ENCODE peak calls at places on chromosomes 13 and 19, in nine cellular contexts. One of them, this sample, is unnamed. For H3K4me1, the result is how much of the 10 kb centered on the place peaks cover.

GRCh38 chr13:91141619-91142061 is 205.8 kb upstream of the MIR17HG start:
- DNase-seq in heart left ventricle: no peak
- DNase-seq in mesendoderm: no peak
- DNase-seq in small intestine: no peak
- DNase-seq in H9: no peak
- DNase-seq in ascending aorta: no peak
- DNase-seq in trophoblast cell: no peak
- DNase-seq in right cardiac atrium: no peak
- DNase-seq in psoas muscle: no peak
- DNase-seq in this sample: no peak

GRCh38 chr13:20717581-20718542 is 14.4 kb downstream of the IL17D start:
- DNase-seq in heart left ventricle: no peak
- DNase-seq in mesendoderm: no peak
- DNase-seq in small intestine: no peak
- DNase-seq in H9: no peak
- DNase-seq in ascending aorta: no peak
- DNase-seq in trophoblast cell: no peak
- DNase-seq in right cardiac atrium: no peak
- DNase-seq in psoas muscle: peak
- DNase-seq in this sample: no peak

GRCh38 chr13:48231080-48231479 is 1.9 kb upstream of the ITM2B start:
- DNase-seq in heart left ventricle: no peak
- DNase-seq in mesendoderm: no peak
- DNase-seq in small intestine: peak
- DNase-seq in H9: no peak
- DNase-seq in ascending aorta: no peak
- DNase-seq in trophoblast cell: no peak
- DNase-seq in right cardiac atrium: no peak
- DNase-seq in psoas muscle: no peak
- DNase-seq in this sample: no peak

GRCh38 chr13:47549219-47549752 is 451.8 kb downstream of the SUCLA2 start:
- DNase-seq in heart left ventricle: no peak
- DNase-seq in mesendoderm: peak
- DNase-seq in small intestine: no peak
- DNase-seq in H9: no peak
- DNase-seq in ascending aorta: no peak
- DNase-seq in trophoblast cell: no peak
- DNase-seq in right cardiac atrium: no peak
- DNase-seq in psoas muscle: no peak
- DNase-seq in this sample: peak

GRCh38 chr13:25286308-25286968 is 850 bp downstream of the MTMR6 start:
- DNase-seq in heart left ventricle: no peak
- DNase-seq in mesendoderm: peak
- DNase-seq in small intestine: peak
- DNase-seq in H9: no peak
- DNase-seq in ascending aorta: no peak
- DNase-seq in trophoblast cell: peak
- DNase-seq in right cardiac atrium: no peak
- DNase-seq in psoas muscle: no peak
- DNase-seq in this sample: peak

GRCh38 chr19:47102561-47103135 is 10.9 kb downstream of the ZC3H4 start:
- DNase-seq in heart left ventricle: no peak
- DNase-seq in mesendoderm: no peak
- DNase-seq in small intestine: no peak
- DNase-seq in H9: no peak
- DNase-seq in ascending aorta: no peak
- DNase-seq in trophoblast cell: no peak
- DNase-seq in right cardiac atrium: no peak
- DNase-seq in psoas muscle: no peak
- DNase-seq in this sample: no peak

GRCh38 chr19:1847684-1848398 is 442 bp downstream of the REXO1 start:
- DNase-seq in heart left ventricle: peak
- DNase-seq in mesendoderm: peak
- DNase-seq in small intestine: peak
- DNase-seq in H9: no peak
- DNase-seq in ascending aorta: no peak
- DNase-seq in trophoblast cell: no peak
- DNase-seq in right cardiac atrium: peak
- DNase-seq in psoas muscle: peak
- DNase-seq in this sample: peak

GRCh38 chr13:111909501-111909900 is 157.4 kb upstream of the SOX1 start:
- DNase-seq in heart left ventricle: peak
- DNase-seq in mesendoderm: no peak
- DNase-seq in small intestine: no peak
- DNase-seq in H9: peak
- DNase-seq in ascending aorta: peak
- DNase-seq in trophoblast cell: no peak
- DNase-seq in right cardiac atrium: no peak
- DNase-seq in psoas muscle: no peak
- DNase-seq in this sample: no peak

GRCh38 chr13:76758738-76759137 is 127.5 kb downstream of the KCTD12 start:
- DNase-seq in heart left ventricle: no peak
- DNase-seq in mesendoderm: no peak
- DNase-seq in small intestine: no peak
- DNase-seq in H9: no peak
- DNase-seq in ascending aorta: no peak
- DNase-seq in trophoblast cell: no peak
- DNase-seq in right cardiac atrium: no peak
- DNase-seq in psoas muscle: no peak
- DNase-seq in this sample: no peak

GRCh38 chr19:32336259-32337111 is 8.9 kb upstream of the ZNF507 start:
- DNase-seq in heart left ventricle: no peak
- DNase-seq in mesendoderm: no peak
- DNase-seq in small intestine: no peak
- DNase-seq in H9: no peak
- DNase-seq in ascending aorta: no peak
- DNase-seq in trophoblast cell: no peak
- DNase-seq in right cardiac atrium: peak
- DNase-seq in psoas muscle: no peak
- DNase-seq in this sample: no peak

GRCh38 chr19:1261512-1261862 is 7.6 kb upstream of the CIRBP start:
- DNase-seq in heart left ventricle: peak
- DNase-seq in mesendoderm: peak
- DNase-seq in small intestine: no peak
- DNase-seq in H9: no peak
- DNase-seq in ascending aorta: no peak
- DNase-seq in trophoblast cell: no peak
- DNase-seq in right cardiac atrium: peak
- DNase-seq in psoas muscle: no peak
- DNase-seq in this sample: peak

GRCh38 chr13:66673401-66673800 is 556.7 kb downstream of the PCDH9 start:
- DNase-seq in heart left ventricle: no peak
- DNase-seq in mesendoderm: no peak
- DNase-seq in small intestine: no peak
- DNase-seq in H9: no peak
- DNase-seq in ascending aorta: no peak
- DNase-seq in trophoblast cell: no peak
- DNase-seq in right cardiac atrium: no peak
- DNase-seq in psoas muscle: no peak
- DNase-seq in this sample: no peak

DNA sequence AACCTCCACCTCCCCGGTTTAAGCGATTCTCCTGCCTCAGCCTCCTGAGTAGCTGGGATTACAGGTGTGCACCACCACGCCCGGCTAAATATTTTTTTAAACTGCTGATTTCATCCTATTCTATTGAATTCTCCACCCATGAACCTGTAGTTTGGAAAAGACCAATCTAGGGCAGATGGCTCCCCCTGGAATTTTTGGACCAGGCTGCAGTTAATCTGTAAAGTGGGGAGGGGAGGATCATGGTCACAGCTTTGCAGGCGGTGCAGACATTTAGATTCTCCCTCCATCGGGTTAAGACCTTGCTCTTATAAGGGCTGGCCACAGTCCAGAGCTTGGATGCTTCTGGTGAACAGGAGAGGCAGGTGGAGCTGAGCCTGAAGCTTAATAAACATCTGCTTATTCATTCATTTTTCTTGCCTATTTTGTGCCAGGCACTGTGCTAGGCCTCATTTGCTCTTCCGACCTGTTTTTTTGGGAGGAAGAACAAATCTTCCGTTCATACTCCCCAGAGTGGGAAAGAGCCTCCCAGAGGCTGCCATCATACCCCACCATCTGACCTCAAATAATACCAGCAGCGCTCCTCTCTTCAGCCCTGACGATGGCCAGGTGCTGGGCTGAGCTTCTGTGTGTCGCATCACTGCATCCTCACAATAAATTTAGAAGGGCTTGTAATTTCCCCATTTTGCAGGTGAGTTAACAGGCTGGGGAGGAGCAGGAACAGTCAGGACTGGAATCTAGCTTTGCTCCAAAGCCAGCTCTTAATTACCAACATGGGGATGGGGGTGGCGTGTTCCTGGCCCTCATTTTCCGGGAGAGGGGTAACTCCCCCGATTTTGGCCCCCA is 902 bp upstream of the CCDC106 start:
- DNase-seq in heart left ventricle: no peak
- DNase-seq in mesendoderm: no peak
- DNase-seq in small intestine: no peak
- DNase-seq in H9: no peak
- DNase-seq in ascending aorta: no peak
- DNase-seq in trophoblast cell: no peak
- DNase-seq in right cardiac atrium: no peak
- DNase-seq in psoas muscle: no peak
- DNase-seq in this sample: no peak
- H3K4me1 ChIP-seq in heart left ventricle: under half
- H3K4me1 ChIP-seq in mesendoderm: under half
- H3K4me1 ChIP-seq in small intestine: under half
- H3K4me1 ChIP-seq in H9: under half
- H3K4me1 ChIP-seq in ascending aorta: under half
- H3K4me1 ChIP-seq in trophoblast cell: under half
- H3K4me1 ChIP-seq in right cardiac atrium: under half
- H3K4me1 ChIP-seq in psoas muscle: under half
- H3K4me1 ChIP-seq in this sample: under half

GRCh38 chr19:49641688-49642487 is at the start of gene SCAF1:
- DNase-seq in heart left ventricle: peak
- DNase-seq in mesendoderm: peak
- DNase-seq in small intestine: peak
- DNase-seq in H9: peak
- DNase-seq in ascending aorta: peak
- DNase-seq in trophoblast cell: peak
- DNase-seq in right cardiac atrium: peak
- DNase-seq in psoas muscle: peak
- DNase-seq in this sample: peak
- H3K4me1 ChIP-seq in heart left ventricle: half or more
- H3K4me1 ChIP-seq in mesendoderm: under half
- H3K4me1 ChIP-seq in small intestine: under half
- H3K4me1 ChIP-seq in H9: under half
- H3K4me1 ChIP-seq in ascending aorta: under half
- H3K4me1 ChIP-seq in trophoblast cell: under half
- H3K4me1 ChIP-seq in right cardiac atrium: under half
- H3K4me1 ChIP-seq in psoas muscle: under half
- H3K4me1 ChIP-seq in this sample: under half

DNA sequence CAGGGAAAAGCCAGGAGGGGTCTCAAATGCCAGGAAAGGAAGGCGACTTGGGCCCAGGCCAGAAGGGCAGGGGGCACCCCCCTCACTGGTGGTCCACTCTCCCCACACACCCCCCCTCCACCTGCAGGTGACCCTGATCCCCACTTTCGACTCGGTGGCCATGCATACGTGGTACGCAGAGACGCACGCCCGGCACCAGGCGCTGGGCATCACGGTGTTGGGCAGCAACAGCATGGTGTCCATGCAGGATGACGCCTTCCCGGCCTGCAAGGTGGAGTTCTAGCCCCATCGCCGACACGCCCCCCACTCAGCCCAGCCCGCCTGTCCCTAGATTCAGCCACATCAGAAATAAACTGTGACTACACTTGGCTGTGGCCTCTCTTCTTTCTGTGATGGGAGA is 14.9 kb downstream of the MAP1S start:
- DNase-seq in heart left ventricle: no peak
- DNase-seq in mesendoderm: no peak
- DNase-seq in small intestine: no peak
- DNase-seq in H9: no peak
- DNase-seq in ascending aorta: no peak
- DNase-seq in trophoblast cell: no peak
- DNase-seq in right cardiac atrium: no peak
- DNase-seq in psoas muscle: no peak
- DNase-seq in this sample: no peak
- H3K4me1 ChIP-seq in heart left ventricle: under half
- H3K4me1 ChIP-seq in mesendoderm: under half
- H3K4me1 ChIP-seq in small intestine: under half
- H3K4me1 ChIP-seq in H9: under half
- H3K4me1 ChIP-seq in ascending aorta: under half
- H3K4me1 ChIP-seq in trophoblast cell: under half
- H3K4me1 ChIP-seq in right cardiac atrium: under half
- H3K4me1 ChIP-seq in psoas muscle: under half
- H3K4me1 ChIP-seq in this sample: under half

GRCh38 chr13:98648676-98649075 is 71.8 kb upstream of the STK24 start:
- DNase-seq in heart left ventricle: no peak
- DNase-seq in mesendoderm: no peak
- DNase-seq in small intestine: peak
- DNase-seq in H9: no peak
- DNase-seq in ascending aorta: no peak
- DNase-seq in trophoblast cell: no peak
- DNase-seq in right cardiac atrium: no peak
- DNase-seq in psoas muscle: no peak
- DNase-seq in this sample: no peak

GRCh38 chr13:98651716-98652115 is 74.8 kb upstream of the STK24 start:
- DNase-seq in heart left ventricle: no peak
- DNase-seq in mesendoderm: no peak
- DNase-seq in small intestine: no peak
- DNase-seq in H9: no peak
- DNase-seq in ascending aorta: peak
- DNase-seq in trophoblast cell: no peak
- DNase-seq in right cardiac atrium: no peak
- DNase-seq in psoas muscle: no peak
- DNase-seq in this sample: no peak

GRCh38 chr13:98649861-98650260 is 73.0 kb upstream of the STK24 start:
- DNase-seq in heart left ventricle: no peak
- DNase-seq in mesendoderm: no peak
- DNase-seq in small intestine: no peak
- DNase-seq in H9: no peak
- DNase-seq in ascending aorta: no peak
- DNase-seq in trophoblast cell: no peak
- DNase-seq in right cardiac atrium: no peak
- DNase-seq in psoas muscle: no peak
- DNase-seq in this sample: no peak

GRCh38 chr13:98652721-98653470 is 76.0 kb upstream of the STK24 start:
- DNase-seq in heart left ventricle: no peak
- DNase-seq in mesendoderm: no peak
- DNase-seq in small intestine: no peak
- DNase-seq in H9: no peak
- DNase-seq in ascending aorta: no peak
- DNase-seq in trophoblast cell: no peak
- DNase-seq in right cardiac atrium: no peak
- DNase-seq in psoas muscle: no peak
- DNase-seq in this sample: no peak

DNA sequence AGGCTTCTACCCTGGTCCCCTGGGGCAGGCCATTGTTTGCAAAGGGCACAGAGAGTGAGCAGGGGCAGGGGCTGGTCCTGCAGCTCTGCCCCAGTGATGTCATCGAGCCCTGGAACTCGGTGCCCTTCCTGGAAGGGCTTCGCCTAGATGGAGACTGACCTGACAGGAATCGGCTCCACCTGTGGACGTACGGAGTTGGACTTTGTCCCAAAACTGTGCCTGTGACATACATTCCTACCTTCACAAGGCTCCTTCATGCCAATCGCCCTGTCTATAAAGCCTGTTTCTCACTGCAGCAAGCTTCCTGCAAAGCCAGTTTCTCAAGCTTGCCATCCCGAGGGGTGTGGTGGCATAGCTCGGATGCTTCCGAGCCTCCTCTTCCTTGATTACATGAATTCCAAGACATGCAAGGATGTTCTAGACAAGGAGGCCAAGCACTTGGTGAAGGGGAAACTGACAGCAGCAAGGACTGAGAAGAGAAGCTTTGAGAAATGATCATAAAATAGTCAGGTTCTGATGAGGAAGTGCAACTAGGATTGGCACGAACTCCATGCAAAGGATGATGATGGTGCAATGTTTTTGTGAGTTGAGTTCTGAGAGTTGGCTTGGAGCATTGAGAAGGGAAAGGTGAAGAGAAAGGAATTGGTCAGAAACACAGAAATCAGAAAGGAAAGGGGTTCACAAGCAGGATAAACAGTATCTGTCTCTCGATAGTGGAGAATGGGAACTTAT is 73.6 kb upstream of the STK24 start:
- DNase-seq in heart left ventricle: no peak
- DNase-seq in mesendoderm: peak
- DNase-seq in small intestine: peak
- DNase-seq in H9: no peak
- DNase-seq in ascending aorta: no peak
- DNase-seq in trophoblast cell: peak
- DNase-seq in right cardiac atrium: no peak
- DNase-seq in psoas muscle: no peak
- DNase-seq in this sample: no peak
- H3K4me1 ChIP-seq in heart left ventricle: under half
- H3K4me1 ChIP-seq in mesendoderm: under half
- H3K4me1 ChIP-seq in small intestine: under half
- H3K4me1 ChIP-seq in H9: under half
- H3K4me1 ChIP-seq in ascending aorta: under half
- H3K4me1 ChIP-seq in trophoblast cell: under half
- H3K4me1 ChIP-seq in right cardiac atrium: under half
- H3K4me1 ChIP-seq in psoas muscle: under half
- H3K4me1 ChIP-seq in this sample: under half